ENCODE peak calls at places on chromosomes 6 and 20, in four cellular contexts. A is cardiac muscle cell, R is uterus, O is aorta. T is an unnamed sample.

GRCh38 chr6:84065718-84066290 is 32.2 kb downstream of the MRAP2 start:
- DNase-seq in A (peak; percentile 45), R (no peak), O (peak; percentile 54), T (no peak)

GRCh38 chr6:63783096-63783495 is 147.5 kb downstream of the PHF3 start:
- DNase-seq in A (no peak), R (no peak), O (no peak), T (no peak)

GRCh38 chr6:12545837-12546658 is 170.5 kb upstream of the PHACTR1 start:
- DNase-seq in A (peak; percentile 85), R (no peak), O (no peak), T (no peak)

GRCh38 chr6:40039042-40039441 is 104.8 kb upstream of the MOCS1 start:
- DNase-seq in A (no peak), R (no peak), O (no peak), T (no peak)

GRCh38 chr6:31575335-31575901 is at the start of gene TNF:
- DNase-seq in A (no peak), R (peak; percentile 61), O (peak; percentile 78), T (peak; percentile 58)

GRCh38 chr6:14399635-14400034 is 282.1 kb downstream of the CD83 start:
- DNase-seq in A (no peak), R (no peak), O (no peak), T (no peak)

GRCh38 chr6:169416249-169416648 is 162.6 kb upstream of the THBS2 start:
- DNase-seq in A (no peak), R (no peak), O (no peak), T (no peak)

GRCh38 chr6:25866011-25866410 is 8.0 kb downstream of the SLC17A3 start:
- DNase-seq in A (no peak), R (no peak), O (no peak), T (no peak)

GRCh38 chr6:66662721-66663120 is 955.7 kb upstream of the EYS start:
- DNase-seq in A (no peak), R (no peak), O (no peak), T (no peak)

GRCh38 chr6:140846518-140847277 is 1286.0 kb upstream of the GJE1 start:
- DNase-seq in A (peak; percentile 16), R (no peak), O (no peak), T (no peak)

GRCh38 chr20:59004493-59004762 is 2.6 kb downstream of the CTSZ start:
- DNase-seq in A (no peak), R (no peak), O (peak; percentile 86), T (peak; percentile 69)

GRCh38 chr20:217266-217665 is 9.8 kb upstream of the DEFB129 start:
- DNase-seq in A (no peak), R (no peak), O (no peak), T (no peak)

GRCh38 chr6:43758617-43759050 is 11.4 kb upstream of the VEGFA start:
- DNase-seq in A (no peak), R (no peak), O (peak; percentile 49), T (no peak)

GRCh38 chr20:43560974-43561373 is 2.1 kb downstream of the SGK2 start:
- DNase-seq in A (no peak), R (no peak), O (no peak), T (no peak)

GRCh38 chr6:113049190-113049589 is 702.1 kb downstream of the RFPL4B start:
- DNase-seq in A (no peak), R (no peak), O (no peak), T (no peak)
- H3K27ac ChIP-seq in A (no peak overlapping the region), R (no peak overlapping the region), O (no peak overlapping the region), T (no peak overlapping the region)

GRCh38 chr20:1815502-1816085 is 79.6 kb upstream of the SIRPA start:
- DNase-seq in A (no peak), R (no peak), O (no peak), T (no peak)
- H3K4me1 ChIP-seq in A (no peaks in the 10 kb centered on the region), R (peaks cover 5% of the 10 kb centered on the region), O (peaks cover 8% of the 10 kb centered on the region), T (peaks cover 90% of the 10 kb centered on the region)

DNA sequence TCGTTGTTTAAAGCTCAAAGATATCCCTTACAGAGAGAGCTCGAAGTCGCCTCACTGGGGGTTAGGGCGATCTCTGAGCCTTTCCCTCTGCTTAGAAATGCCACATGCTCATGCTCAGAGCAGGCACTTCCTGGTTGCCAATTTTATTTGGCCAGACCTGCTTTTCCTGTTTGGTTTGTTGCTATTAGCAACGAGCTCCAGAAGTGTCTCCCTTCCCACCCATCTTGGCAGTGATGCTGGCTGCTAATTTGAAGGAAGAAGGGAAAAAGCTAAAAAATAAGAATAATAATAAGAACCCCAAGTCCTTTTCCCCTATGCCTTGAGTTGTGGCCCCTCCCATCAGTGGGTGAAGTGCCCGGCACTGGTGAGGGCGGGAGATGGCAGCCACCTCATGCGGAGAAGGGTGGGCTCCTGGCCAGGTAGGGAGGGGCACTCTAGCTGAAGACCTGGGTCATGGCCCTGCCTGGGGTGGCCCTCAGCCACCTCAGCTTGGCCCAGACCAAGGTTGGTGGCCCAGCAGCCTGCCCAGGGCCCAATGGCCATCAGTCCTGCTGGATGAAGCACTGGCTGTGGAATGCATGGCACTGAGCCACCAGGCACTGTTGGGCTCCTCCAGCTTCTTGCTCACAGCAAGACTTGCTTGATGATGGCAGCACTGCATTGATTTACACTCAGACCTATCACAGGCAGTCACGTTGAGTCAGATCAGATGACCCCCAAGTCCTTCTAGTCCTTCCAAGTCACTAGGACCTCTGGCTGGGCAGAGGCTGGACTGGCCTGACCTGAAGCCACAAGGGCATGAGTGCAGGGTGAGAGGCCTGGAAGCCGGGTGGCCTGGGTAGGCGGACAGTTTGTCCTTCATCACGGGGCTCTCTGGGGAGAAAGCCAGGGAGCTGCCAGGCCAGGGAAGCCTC is 79.0 kb downstream of the SYNJ2 start:
- DNase-seq in A (peak; percentile 96), R (peak; percentile 77), O (peak; percentile 97), T (peak; percentile 88)
- H3K27ac ChIP-seq in A (no peak overlapping the region), R (peak overlapping the region; percentile 66), O (peak overlapping the region; percentile 73), T (peak overlapping the region; percentile 96)

DNA sequence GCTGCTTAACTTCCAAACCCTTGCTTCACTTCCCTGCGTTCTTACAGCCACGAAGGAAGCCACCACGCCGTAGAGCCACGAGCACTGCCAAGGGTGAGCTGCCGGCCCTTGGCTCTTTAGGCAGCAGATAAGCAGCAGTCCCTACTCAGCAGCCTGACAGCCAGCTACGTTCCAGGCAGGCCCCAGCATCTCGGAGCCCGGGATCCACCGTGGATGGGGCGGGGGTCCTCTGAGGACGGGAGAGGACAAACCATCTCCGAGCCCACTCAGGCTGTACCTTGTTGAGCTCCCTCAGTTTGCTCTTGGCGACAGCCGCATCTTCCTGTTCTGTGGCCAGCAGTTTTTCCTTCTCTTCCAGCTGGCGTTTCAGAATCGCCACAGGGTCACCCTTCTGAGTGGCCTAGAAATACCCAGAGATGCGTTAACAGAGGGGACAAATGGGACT is 40.5 kb downstream of the RRBP1 start:
- DNase-seq in A (no peak), R (no peak), O (peak; percentile 48), T (no peak)
- H3K4me1 ChIP-seq in A (peaks cover 35% of the 10 kb centered on the region), R (peaks cover 7% of the 10 kb centered on the region), O (no peaks in the 10 kb centered on the region), T (no peaks in the 10 kb centered on the region)

GRCh38 chr6:90294989-90295853 is 1.4 kb downstream of the BACH2 start:
- DNase-seq in A (peak; percentile 43), R (peak; percentile 49), O (peak; percentile 61), T (peak; percentile 67)
- H3K27ac ChIP-seq in A (no peak overlapping the region), R (peak overlapping the region; percentile 95), O (no peak overlapping the region), T (peak overlapping the region; percentile 74)

T was measured in tibial artery.